ENCODE peak calls at places on chromosomes 2 and 18, in ten cellular contexts. One of them, this sample, is unnamed.

GRCh38 chr2:106843910-106844250 is 42.1 kb downstream of the ST6GAL2 start:
- DNase-seq in left ventricle myocardium superior: no peak
- DNase-seq in effector CD4-positive, alpha-beta T cell: no peak
- DNase-seq in CD4-positive, alpha-beta T cell: no peak
- DNase-seq in left cardiac atrium: no peak
- DNase-seq in Caki2: no peak
- DNase-seq in HL-60: no peak
- DNase-seq in GOT3: no peak
- DNase-seq in activated CD4-positive, alpha-beta T cell treated with anti-CD3 and anti-CD28 coated beads, Interleukin-2, amount 50 U/mL, for 1 hour: no peak
- DNase-seq in ascending aorta: no peak
- DNase-seq in this sample: no peak

GRCh38 chr2:73111300-73112025 is 1.3 kb downstream of the RAB11FIP5 start:
- DNase-seq in Caki2: peak
- DNase-seq in HL-60: no peak
- DNase-seq in effector CD4-positive, alpha-beta T cell: no peak
- DNase-seq in GOT3: no peak
- DNase-seq in left ventricle myocardium superior: peak
- DNase-seq in activated CD4-positive, alpha-beta T cell treated with anti-CD3 and anti-CD28 coated beads, Interleukin-2, amount 50 U/mL, for 1 hour: no peak
- DNase-seq in ascending aorta: peak
- DNase-seq in left cardiac atrium: peak
- DNase-seq in CD4-positive, alpha-beta T cell: no peak
- DNase-seq in this sample: no peak

GRCh38 chr2:240916571-240917008 is 10.5 kb downstream of the CROCC2 start:
- DNase-seq in ascending aorta: peak
- DNase-seq in GOT3: peak
- DNase-seq in CD4-positive, alpha-beta T cell: no peak
- DNase-seq in left ventricle myocardium superior: peak
- DNase-seq in HL-60: no peak
- DNase-seq in left cardiac atrium: peak
- DNase-seq in Caki2: no peak
- DNase-seq in effector CD4-positive, alpha-beta T cell: no peak
- DNase-seq in activated CD4-positive, alpha-beta T cell treated with anti-CD3 and anti-CD28 coated beads, Interleukin-2, amount 50 U/mL, for 1 hour: no peak
- DNase-seq in this sample: peak

GRCh38 chr18:57806201-57806890 is 3.2 kb upstream of the ATP8B1 start:
- DNase-seq in left ventricle myocardium superior: no peak
- DNase-seq in CD4-positive, alpha-beta T cell: no peak
- DNase-seq in GOT3: no peak
- DNase-seq in left cardiac atrium: no peak
- DNase-seq in Caki2: no peak
- DNase-seq in activated CD4-positive, alpha-beta T cell treated with anti-CD3 and anti-CD28 coated beads, Interleukin-2, amount 50 U/mL, for 1 hour: no peak
- DNase-seq in effector CD4-positive, alpha-beta T cell: no peak
- DNase-seq in HL-60: no peak
- DNase-seq in ascending aorta: no peak
- DNase-seq in this sample: no peak

GRCh38 chr2:1675633-1676032 is 68.7 kb downstream of the PXDN start:
- DNase-seq in ascending aorta: peak
- DNase-seq in left ventricle myocardium superior: no peak
- DNase-seq in left cardiac atrium: peak
- DNase-seq in Caki2: peak
- DNase-seq in effector CD4-positive, alpha-beta T cell: no peak
- DNase-seq in HL-60: no peak
- DNase-seq in activated CD4-positive, alpha-beta T cell treated with anti-CD3 and anti-CD28 coated beads, Interleukin-2, amount 50 U/mL, for 1 hour: no peak
- DNase-seq in GOT3: peak
- DNase-seq in CD4-positive, alpha-beta T cell: no peak
- DNase-seq in this sample: no peak

GRCh38 chr2:230714122-230714453 is 1.4 kb downstream of the CAB39 start:
- DNase-seq in HL-60: no peak
- DNase-seq in ascending aorta: no peak
- DNase-seq in CD4-positive, alpha-beta T cell: no peak
- DNase-seq in left cardiac atrium: no peak
- DNase-seq in left ventricle myocardium superior: no peak
- DNase-seq in effector CD4-positive, alpha-beta T cell: peak
- DNase-seq in GOT3: peak
- DNase-seq in Caki2: peak
- DNase-seq in activated CD4-positive, alpha-beta T cell treated with anti-CD3 and anti-CD28 coated beads, Interleukin-2, amount 50 U/mL, for 1 hour: peak
- DNase-seq in this sample: no peak

GRCh38 chr2:207676827-207677354 is 34.5 kb upstream of the CCNYL1 start:
- DNase-seq in left cardiac atrium: no peak
- DNase-seq in activated CD4-positive, alpha-beta T cell treated with anti-CD3 and anti-CD28 coated beads, Interleukin-2, amount 50 U/mL, for 1 hour: no peak
- DNase-seq in Caki2: peak
- DNase-seq in CD4-positive, alpha-beta T cell: no peak
- DNase-seq in HL-60: no peak
- DNase-seq in left ventricle myocardium superior: no peak
- DNase-seq in ascending aorta: no peak
- DNase-seq in GOT3: no peak
- DNase-seq in effector CD4-positive, alpha-beta T cell: no peak
- DNase-seq in this sample: no peak

GRCh38 chr2:240685771-240686371 is 3.2 kb upstream of the AQP12B start:
- DNase-seq in activated CD4-positive, alpha-beta T cell treated with anti-CD3 and anti-CD28 coated beads, Interleukin-2, amount 50 U/mL, for 1 hour: no peak
- DNase-seq in CD4-positive, alpha-beta T cell: no peak
- DNase-seq in Caki2: no peak
- DNase-seq in ascending aorta: no peak
- DNase-seq in left cardiac atrium: no peak
- DNase-seq in GOT3: no peak
- DNase-seq in HL-60: no peak
- DNase-seq in left ventricle myocardium superior: no peak
- DNase-seq in effector CD4-positive, alpha-beta T cell: no peak
- DNase-seq in this sample: peak

GRCh38 chr18:78778651-78779050 is 201.0 kb upstream of the SALL3 start:
- DNase-seq in Caki2: no peak
- DNase-seq in CD4-positive, alpha-beta T cell: no peak
- DNase-seq in left ventricle myocardium superior: no peak
- DNase-seq in ascending aorta: peak
- DNase-seq in HL-60: no peak
- DNase-seq in effector CD4-positive, alpha-beta T cell: no peak
- DNase-seq in left cardiac atrium: no peak
- DNase-seq in activated CD4-positive, alpha-beta T cell treated with anti-CD3 and anti-CD28 coated beads, Interleukin-2, amount 50 U/mL, for 1 hour: no peak
- DNase-seq in GOT3: no peak
- DNase-seq in this sample: no peak

GRCh38 chr2:34570266-34570872 is 971.3 kb upstream of the FAM98A start:
- DNase-seq in effector CD4-positive, alpha-beta T cell: no peak
- DNase-seq in ascending aorta: no peak
- DNase-seq in Caki2: peak
- DNase-seq in left cardiac atrium: no peak
- DNase-seq in HL-60: no peak
- DNase-seq in GOT3: no peak
- DNase-seq in CD4-positive, alpha-beta T cell: no peak
- DNase-seq in activated CD4-positive, alpha-beta T cell treated with anti-CD3 and anti-CD28 coated beads, Interleukin-2, amount 50 U/mL, for 1 hour: no peak
- DNase-seq in left ventricle myocardium superior: no peak
- DNase-seq in this sample: no peak

GRCh38 chr2:199602271-199602895 is 144.6 kb upstream of the SATB2 start:
- DNase-seq in CD4-positive, alpha-beta T cell: no peak
- DNase-seq in left ventricle myocardium superior: no peak
- DNase-seq in GOT3: no peak
- DNase-seq in ascending aorta: no peak
- DNase-seq in Caki2: peak
- DNase-seq in activated CD4-positive, alpha-beta T cell treated with anti-CD3 and anti-CD28 coated beads, Interleukin-2, amount 50 U/mL, for 1 hour: no peak
- DNase-seq in effector CD4-positive, alpha-beta T cell: no peak
- DNase-seq in left cardiac atrium: no peak
- DNase-seq in HL-60: no peak
- DNase-seq in this sample: no peak

GRCh38 chr18:49985246-49985645 is 171.9 kb upstream of the ACAA2 start:
- DNase-seq in ascending aorta: no peak
- DNase-seq in activated CD4-positive, alpha-beta T cell treated with anti-CD3 and anti-CD28 coated beads, Interleukin-2, amount 50 U/mL, for 1 hour: no peak
- DNase-seq in HL-60: no peak
- DNase-seq in left ventricle myocardium superior: no peak
- DNase-seq in GOT3: no peak
- DNase-seq in left cardiac atrium: no peak
- DNase-seq in Caki2: no peak
- DNase-seq in CD4-positive, alpha-beta T cell: no peak
- DNase-seq in effector CD4-positive, alpha-beta T cell: no peak
- DNase-seq in this sample: no peak

GRCh38 chr2:102592601-102593000 is 26.8 kb upstream of the SLC9A2 start:
- DNase-seq in activated CD4-positive, alpha-beta T cell treated with anti-CD3 and anti-CD28 coated beads, Interleukin-2, amount 50 U/mL, for 1 hour: no peak
- DNase-seq in GOT3: no peak
- DNase-seq in effector CD4-positive, alpha-beta T cell: no peak
- DNase-seq in left cardiac atrium: no peak
- DNase-seq in left ventricle myocardium superior: no peak
- DNase-seq in HL-60: no peak
- DNase-seq in CD4-positive, alpha-beta T cell: no peak
- DNase-seq in Caki2: no peak
- DNase-seq in ascending aorta: no peak
- DNase-seq in this sample: no peak

GRCh38 chr2:120250640-120251039 is 2.0 kb upstream of the RALB start:
- DNase-seq in ascending aorta: no peak
- DNase-seq in Caki2: no peak
- DNase-seq in activated CD4-positive, alpha-beta T cell treated with anti-CD3 and anti-CD28 coated beads, Interleukin-2, amount 50 U/mL, for 1 hour: no peak
- DNase-seq in CD4-positive, alpha-beta T cell: no peak
- DNase-seq in left cardiac atrium: no peak
- DNase-seq in effector CD4-positive, alpha-beta T cell: no peak
- DNase-seq in left ventricle myocardium superior: no peak
- DNase-seq in HL-60: no peak
- DNase-seq in GOT3: no peak
- DNase-seq in this sample: no peak

GRCh38 chr2:172100080-172101007 is 2.4 kb downstream of the DLX2 start:
- DNase-seq in activated CD4-positive, alpha-beta T cell treated with anti-CD3 and anti-CD28 coated beads, Interleukin-2, amount 50 U/mL, for 1 hour: no peak
- DNase-seq in left ventricle myocardium superior: no peak
- DNase-seq in Caki2: no peak
- DNase-seq in effector CD4-positive, alpha-beta T cell: no peak
- DNase-seq in ascending aorta: no peak
- DNase-seq in left cardiac atrium: no peak
- DNase-seq in GOT3: no peak
- DNase-seq in CD4-positive, alpha-beta T cell: no peak
- DNase-seq in HL-60: no peak
- DNase-seq in this sample: no peak

GRCh38 chr18:54958711-54959625 is at the start of gene CCDC68:
- DNase-seq in GOT3: no peak
- DNase-seq in left ventricle myocardium superior: peak
- DNase-seq in CD4-positive, alpha-beta T cell: no peak
- DNase-seq in Caki2: peak
- DNase-seq in ascending aorta: no peak
- DNase-seq in effector CD4-positive, alpha-beta T cell: no peak
- DNase-seq in HL-60: no peak
- DNase-seq in activated CD4-positive, alpha-beta T cell treated with anti-CD3 and anti-CD28 coated beads, Interleukin-2, amount 50 U/mL, for 1 hour: no peak
- DNase-seq in left cardiac atrium: peak
- DNase-seq in this sample: peak

GRCh38 chr2:189676471-189676870 is 2.0 kb downstream of the ANKAR start:
- DNase-seq in effector CD4-positive, alpha-beta T cell: no peak
- DNase-seq in CD4-positive, alpha-beta T cell: no peak
- DNase-seq in left cardiac atrium: no peak
- DNase-seq in left ventricle myocardium superior: no peak
- DNase-seq in ascending aorta: no peak
- DNase-seq in HL-60: no peak
- DNase-seq in Caki2: no peak
- DNase-seq in activated CD4-positive, alpha-beta T cell treated with anti-CD3 and anti-CD28 coated beads, Interleukin-2, amount 50 U/mL, for 1 hour: no peak
- DNase-seq in GOT3: no peak
- DNase-seq in this sample: no peak

GRCh38 chr18:44715841-44716240 is 35.2 kb downstream of the SETBP1 start:
- DNase-seq in effector CD4-positive, alpha-beta T cell: no peak
- DNase-seq in ascending aorta: no peak
- DNase-seq in CD4-positive, alpha-beta T cell: no peak
- DNase-seq in GOT3: no peak
- DNase-seq in Caki2: no peak
- DNase-seq in left cardiac atrium: no peak
- DNase-seq in left ventricle myocardium superior: no peak
- DNase-seq in HL-60: no peak
- DNase-seq in activated CD4-positive, alpha-beta T cell treated with anti-CD3 and anti-CD28 coated beads, Interleukin-2, amount 50 U/mL, for 1 hour: no peak
- DNase-seq in this sample: no peak

GRCh38 chr2:28452534-28453081 is 43.3 kb upstream of the PLB1 start:
- DNase-seq in left ventricle myocardium superior: peak
- DNase-seq in Caki2: peak
- DNase-seq in GOT3: peak
- DNase-seq in HL-60: no peak
- DNase-seq in activated CD4-positive, alpha-beta T cell treated with anti-CD3 and anti-CD28 coated beads, Interleukin-2, amount 50 U/mL, for 1 hour: peak
- DNase-seq in CD4-positive, alpha-beta T cell: peak
- DNase-seq in effector CD4-positive, alpha-beta T cell: peak
- DNase-seq in ascending aorta: peak
- DNase-seq in left cardiac atrium: peak
- DNase-seq in this sample: peak

GRCh38 chr2:241354668-241355658 is 1.1 kb upstream of the FARP2 start:
- DNase-seq in ascending aorta: peak
- DNase-seq in left ventricle myocardium superior: peak
- DNase-seq in Caki2: peak
- DNase-seq in activated CD4-positive, alpha-beta T cell treated with anti-CD3 and anti-CD28 coated beads, Interleukin-2, amount 50 U/mL, for 1 hour: peak
- DNase-seq in left cardiac atrium: peak
- DNase-seq in CD4-positive, alpha-beta T cell: peak
- DNase-seq in HL-60: peak
- DNase-seq in effector CD4-positive, alpha-beta T cell: peak
- DNase-seq in GOT3: no peak
- DNase-seq in this sample: peak

GRCh38 chr2:226508683-226509082 is 290.9 kb downstream of the IRS1 start:
- DNase-seq in activated CD4-positive, alpha-beta T cell treated with anti-CD3 and anti-CD28 coated beads, Interleukin-2, amount 50 U/mL, for 1 hour: no peak
- DNase-seq in HL-60: no peak
- DNase-seq in left ventricle myocardium superior: no peak
- DNase-seq in Caki2: no peak
- DNase-seq in GOT3: no peak
- DNase-seq in effector CD4-positive, alpha-beta T cell: no peak
- DNase-seq in ascending aorta: no peak
- DNase-seq in left cardiac atrium: no peak
- DNase-seq in CD4-positive, alpha-beta T cell: no peak
- DNase-seq in this sample: no peak

GRCh38 chr2:45009928-45010705 is 865 bp upstream of the SIX2 start:
- DNase-seq in CD4-positive, alpha-beta T cell: no peak
- DNase-seq in activated CD4-positive, alpha-beta T cell treated with anti-CD3 and anti-CD28 coated beads, Interleukin-2, amount 50 U/mL, for 1 hour: no peak
- DNase-seq in effector CD4-positive, alpha-beta T cell: no peak
- DNase-seq in ascending aorta: peak
- DNase-seq in Caki2: peak
- DNase-seq in left ventricle myocardium superior: peak
- DNase-seq in left cardiac atrium: peak
- DNase-seq in GOT3: peak
- DNase-seq in HL-60: no peak
- DNase-seq in this sample: peak

GRCh38 chr2:69559696-69560482 is 83.7 kb downstream of the AAK1 start:
- DNase-seq in GOT3: no peak
- DNase-seq in left ventricle myocardium superior: no peak
- DNase-seq in HL-60: peak
- DNase-seq in left cardiac atrium: no peak
- DNase-seq in effector CD4-positive, alpha-beta T cell: no peak
- DNase-seq in ascending aorta: no peak
- DNase-seq in Caki2: peak
- DNase-seq in CD4-positive, alpha-beta T cell: no peak
- DNase-seq in activated CD4-positive, alpha-beta T cell treated with anti-CD3 and anti-CD28 coated beads, Interleukin-2, amount 50 U/mL, for 1 hour: no peak
- DNase-seq in this sample: no peak

GRCh38 chr2:78676921-78677696 is 348.4 kb upstream of the REG3G start:
- DNase-seq in activated CD4-positive, alpha-beta T cell treated with anti-CD3 and anti-CD28 coated beads, Interleukin-2, amount 50 U/mL, for 1 hour: no peak
- DNase-seq in Caki2: no peak
- DNase-seq in GOT3: no peak
- DNase-seq in left ventricle myocardium superior: no peak
- DNase-seq in HL-60: peak
- DNase-seq in CD4-positive, alpha-beta T cell: no peak
- DNase-seq in ascending aorta: no peak
- DNase-seq in effector CD4-positive, alpha-beta T cell: no peak
- DNase-seq in left cardiac atrium: no peak
- DNase-seq in this sample: peak

GRCh38 chr2:211899871-211900482 is 638.6 kb downstream of the ERBB4 start:
- DNase-seq in HL-60: no peak
- DNase-seq in left ventricle myocardium superior: no peak
- DNase-seq in activated CD4-positive, alpha-beta T cell treated with anti-CD3 and anti-CD28 coated beads, Interleukin-2, amount 50 U/mL, for 1 hour: no peak
- DNase-seq in ascending aorta: no peak
- DNase-seq in Caki2: no peak
- DNase-seq in CD4-positive, alpha-beta T cell: no peak
- DNase-seq in effector CD4-positive, alpha-beta T cell: no peak
- DNase-seq in left cardiac atrium: no peak
- DNase-seq in GOT3: no peak
- DNase-seq in this sample: no peak

GRCh38 chr2:51424418-51424817 is 392.5 kb upstream of the NRXN1 start:
- DNase-seq in activated CD4-positive, alpha-beta T cell treated with anti-CD3 and anti-CD28 coated beads, Interleukin-2, amount 50 U/mL, for 1 hour: no peak
- DNase-seq in Caki2: no peak
- DNase-seq in ascending aorta: no peak
- DNase-seq in left cardiac atrium: no peak
- DNase-seq in HL-60: no peak
- DNase-seq in CD4-positive, alpha-beta T cell: no peak
- DNase-seq in effector CD4-positive, alpha-beta T cell: no peak
- DNase-seq in GOT3: no peak
- DNase-seq in left ventricle myocardium superior: no peak
- DNase-seq in this sample: no peak

GRCh38 chr18:70082430-70082829 is 123.1 kb downstream of the RTTN start:
- DNase-seq in effector CD4-positive, alpha-beta T cell: no peak
- DNase-seq in Caki2: no peak
- DNase-seq in activated CD4-positive, alpha-beta T cell treated with anti-CD3 and anti-CD28 coated beads, Interleukin-2, amount 50 U/mL, for 1 hour: no peak
- DNase-seq in ascending aorta: no peak
- DNase-seq in HL-60: no peak
- DNase-seq in GOT3: no peak
- DNase-seq in left cardiac atrium: no peak
- DNase-seq in CD4-positive, alpha-beta T cell: no peak
- DNase-seq in left ventricle myocardium superior: no peak
- DNase-seq in this sample: no peak

GRCh38 chr2:157348291-157348921 is 22.8 kb upstream of the ERMN start:
- DNase-seq in Caki2: no peak
- DNase-seq in GOT3: no peak
- DNase-seq in activated CD4-positive, alpha-beta T cell treated with anti-CD3 and anti-CD28 coated beads, Interleukin-2, amount 50 U/mL, for 1 hour: no peak
- DNase-seq in ascending aorta: no peak
- DNase-seq in effector CD4-positive, alpha-beta T cell: no peak
- DNase-seq in left ventricle myocardium superior: no peak
- DNase-seq in CD4-positive, alpha-beta T cell: no peak
- DNase-seq in left cardiac atrium: no peak
- DNase-seq in HL-60: no peak
- DNase-seq in this sample: no peak